ENCODE peak calls at places on chromosomes 4 and X, in eight cellular contexts. Y is suprapubic skin, C is thoracic aorta, Q is A673, F is neuronal stem cell, U is right atrium auricular region, K is kidney epithelial cell, Z is pancreas. B is an unnamed sample.
A peak's percentile ranks its signal among the peaks of the same experiment; 100 is the strongest.

GRCh38 chrX:154419688-154420401 is 8.5 kb downstream of the TAFAZZIN start:
- DNase-seq in Y (no peak), C (no peak), F (no peak), Q (no peak), U (no peak), Z (no peak), K (no peak), B (no peak)

GRCh38 chr4:169342906-169343560 is 72.3 kb upstream of the SH3RF1 start:
- DNase-seq in K (peak; percentile 25), Y (no peak), U (no peak), Z (no peak), Q (no peak), C (no peak), F (no peak), B (no peak)

GRCh38 chr4:32226201-32226600 is 1506.0 kb downstream of the PCDH7 start:
- DNase-seq in Z (no peak), K (peak; percentile 25), Y (no peak), C (no peak), U (no peak), F (no peak), Q (no peak), B (no peak)

GRCh38 chr4:161829631-161830030 is 334.2 kb downstream of the FSTL5 start:
- DNase-seq in C (no peak), K (no peak), Y (no peak), F (no peak), Q (no peak), U (no peak), Z (no peak), B (no peak)

GRCh38 chrX:139831689-139832456 is 101.0 kb downstream of the ATP11C start:
- DNase-seq in Z (no peak), Y (no peak), U (no peak), Q (peak; percentile 79), F (no peak), C (no peak), K (no peak), B (peak; percentile 24)

GRCh38 chr4:41069268-41069667 is 145.1 kb downstream of the APBB2 start:
- DNase-seq in F (no peak), K (no peak), Q (no peak), C (no peak), Y (no peak), Z (no peak), U (no peak), B (no peak)

GRCh38 chrX:151396042-151396826 is 772 bp upstream of the VMA21 start:
- DNase-seq in K (peak; percentile 28), U (peak; percentile 62), Z (no peak), F (no peak), Q (no peak), C (peak; percentile 4), Y (no peak), B (no peak)

GRCh38 chrX:50971390-50971789 is 60.9 kb downstream of the BMP15 start:
- DNase-seq in Z (no peak), Q (no peak), U (no peak), Y (no peak), C (no peak), F (no peak), K (peak; percentile 39), B (no peak)

DNA sequence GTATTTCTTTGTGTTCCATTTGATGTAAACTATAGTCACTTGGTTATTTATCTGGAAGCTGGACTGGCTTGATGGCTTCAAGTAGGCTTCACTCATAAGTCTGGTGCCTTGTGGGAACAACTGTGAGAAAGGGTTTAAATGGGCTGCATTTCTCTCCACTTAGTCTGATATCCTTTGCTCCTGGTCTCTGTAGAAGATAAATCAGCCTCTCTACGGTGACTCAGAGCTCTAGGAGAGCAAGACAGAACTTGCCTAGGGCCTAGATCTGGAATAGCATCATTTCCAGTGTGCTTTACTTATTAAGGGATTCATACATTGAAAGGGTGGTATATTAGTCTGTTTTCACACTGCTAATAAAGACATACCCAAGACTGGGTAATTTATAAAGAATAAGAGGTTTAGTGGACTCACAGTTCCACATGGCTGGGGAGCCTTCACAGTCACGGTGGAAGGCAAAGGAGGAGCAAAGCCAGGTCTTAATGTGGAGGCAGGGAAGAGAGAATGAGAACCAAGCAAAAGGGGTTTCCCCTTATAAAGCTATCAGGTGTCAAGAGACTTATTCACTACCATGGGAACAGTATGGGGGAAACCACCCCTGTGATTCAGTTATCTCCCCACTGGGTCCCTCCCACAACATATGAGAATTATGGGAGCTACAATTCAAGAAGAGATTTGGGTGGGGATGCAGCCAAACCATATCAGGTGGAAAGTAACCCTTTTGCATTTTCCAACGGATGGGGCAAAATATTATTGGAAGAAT is 1746.4 kb upstream of the PCDH7 start:
- DNase-seq in K (no peak), Q (no peak), Z (no peak), C (no peak), U (no peak), F (no peak), Y (no peak), B (no peak)
- H3K4me3 ChIP-seq in K (no peak overlapping the region), Q (no peak overlapping the region), Z (no peak overlapping the region), C (no peak overlapping the region), U (no peak overlapping the region), F (no peak overlapping the region), Y (no peak overlapping the region), B (no peak overlapping the region)

GRCh38 chr4:184402239-184402638 is 72.1 kb downstream of the IRF2 start:
- DNase-seq in F (peak; percentile 33), C (no peak), Q (no peak), U (no peak), Z (no peak), Y (no peak), K (no peak), B (no peak)

GRCh38 chr4:184402740-184403383 is 71.5 kb downstream of the IRF2 start:
- DNase-seq in Z (no peak), Y (no peak), Q (no peak), F (no peak), K (no peak), C (no peak), U (no peak), B (no peak)

GRCh38 chr4:184401397-184402171 is 72.8 kb downstream of the IRF2 start:
- DNase-seq in Z (no peak), F (peak; percentile 79), C (no peak), Q (no peak), K (no peak), Y (no peak), U (no peak), B (no peak)

GRCh38 chr4:184404047-184404446 is 70.3 kb downstream of the IRF2 start:
- DNase-seq in C (no peak), Y (no peak), Z (no peak), K (no peak), F (no peak), Q (no peak), U (no peak), B (no peak)

DNA sequence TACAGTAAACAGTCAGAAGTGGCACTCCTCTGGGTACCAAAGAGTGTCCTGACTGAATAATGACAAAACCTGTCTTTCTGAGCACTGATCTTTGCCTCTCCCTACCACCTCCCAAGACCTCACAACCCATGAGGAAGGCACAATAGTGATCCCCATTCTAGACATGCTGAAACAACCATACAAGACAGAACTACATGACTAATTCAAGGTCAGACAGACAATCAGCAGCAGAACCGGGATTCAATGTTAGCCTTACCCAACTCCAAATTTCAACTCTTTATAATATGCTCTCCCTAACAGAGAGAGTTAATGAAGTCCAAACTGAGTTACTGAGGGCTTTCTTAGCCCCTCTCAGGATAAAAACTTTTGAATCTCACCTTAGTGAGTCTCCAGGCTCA is 71.0 kb downstream of the IRF2 start:
- DNase-seq in C (no peak), Z (no peak), U (no peak), K (no peak), Y (no peak), F (no peak), Q (no peak), B (no peak)
- H3K36me3 ChIP-seq in C (peaks cover 19% of the 10 kb centered on the region), Z (peaks cover 9% of the 10 kb centered on the region), U (peaks cover 41% of the 10 kb centered on the region), K (peaks cover 2% of the 10 kb centered on the region), Y (peaks cover 52% of the 10 kb centered on the region), F (peaks cover 53% of the 10 kb centered on the region), Q (peaks cover 25% of the 10 kb centered on the region), B (peaks cover 25% of the 10 kb centered on the region)

GRCh38 chr4:54658321-54659093 is 750 bp downstream of the KIT start:
- DNase-seq in F (peak; percentile 52), K (no peak), U (no peak), C (no peak), Z (peak; percentile 26), Y (peak; percentile 83), Q (peak; percentile 66), B (peak; percentile 19)

GRCh38 chr4:54659213-54660144 is 1.7 kb downstream of the KIT start:
- DNase-seq in Z (no peak), C (no peak), F (peak; percentile 37), Q (no peak), K (no peak), U (no peak), Y (no peak), B (no peak)

GRCh38 chr4:54660145-54660535 is 2.4 kb downstream of the KIT start:
- DNase-seq in C (no peak), Q (no peak), K (no peak), U (no peak), F (no peak), Z (no peak), Y (no peak), B (no peak)

GRCh38 chr4:54657194-54657555 is 582 bp upstream of the KIT start:
- DNase-seq in Q (no peak), Y (no peak), F (no peak), Z (no peak), U (no peak), K (no peak), C (no peak), B (no peak)

GRCh38 chr4:54657556-54658313 is at the start of gene KIT:
- DNase-seq in Z (no peak), U (no peak), Q (peak; percentile 67), C (no peak), F (peak; percentile 75), Y (peak; percentile 82), K (no peak), B (no peak)
- H3K27me3 ChIP-seq in Z (no peaks in the 10 kb centered on the region), U (no peaks in the 10 kb centered on the region), Q (no peaks in the 10 kb centered on the region), C (no peaks in the 10 kb centered on the region), F (peaks cover 76% of the 10 kb centered on the region), Y (peaks cover 25% of the 10 kb centered on the region), K (peaks cover 34% of the 10 kb centered on the region), B (peaks cover 58% of the 10 kb centered on the region)

DNA sequence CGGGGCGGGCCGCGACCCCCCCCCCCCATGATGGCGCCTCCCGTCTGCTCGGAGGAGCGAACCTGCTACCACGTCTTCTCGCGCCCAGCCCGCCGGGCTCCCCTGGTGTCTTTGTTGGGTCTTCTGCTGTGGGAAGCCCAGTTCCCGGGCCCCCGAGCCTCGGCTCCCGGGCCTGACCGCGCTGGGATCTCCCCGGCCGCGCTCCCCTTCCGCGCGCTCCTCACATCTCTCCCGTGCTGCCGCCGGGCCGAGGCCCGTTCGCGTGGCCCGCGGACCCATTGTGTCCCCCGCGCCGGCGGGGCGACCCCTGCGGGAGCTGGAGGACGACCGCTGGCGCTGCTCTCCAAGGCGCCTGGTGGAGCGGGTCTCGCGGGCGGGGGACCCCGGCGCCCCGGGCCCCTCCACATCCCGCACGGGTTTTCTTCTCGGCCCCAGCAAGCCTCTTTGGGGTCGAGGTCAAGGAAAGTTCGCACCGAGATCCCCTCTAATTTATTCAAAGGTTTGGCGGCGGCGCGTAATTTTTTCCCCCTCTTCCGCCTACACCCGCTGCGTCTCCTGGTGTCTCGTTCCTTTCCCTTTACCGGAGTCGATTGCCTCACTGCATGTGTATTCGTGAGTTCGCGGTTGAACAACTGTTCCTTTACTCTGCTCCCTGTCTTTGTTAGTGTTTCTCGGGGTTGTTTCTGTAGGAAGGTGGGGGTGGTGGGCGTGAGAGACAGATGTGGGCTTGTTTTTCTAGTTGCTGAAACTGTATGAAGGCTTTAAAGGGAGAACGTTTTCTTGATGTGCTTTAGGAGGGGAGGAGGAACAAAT is 762 bp downstream of the SMAD1 start:
- DNase-seq in Y (peak; percentile 82), U (peak; percentile 68), C (no peak), Z (peak; percentile 61), K (peak; percentile 55), F (peak; percentile 46), Q (peak; percentile 85), B (peak; percentile 82)
- H3K4me3 ChIP-seq in Y (peak overlapping the region; percentile 96), U (peak overlapping the region; percentile 85), C (peak overlapping the region; percentile 96), Z (peak overlapping the region; percentile 95), K (peak overlapping the region; percentile 66), F (peak overlapping the region; percentile 56), Q (peak overlapping the region; percentile 88), B (peak overlapping the region; percentile 96)